ENCODE peak calls at places on chromosomes 1 and 21, in nine cellular contexts. B is psoas muscle, Q is uterus, U is epithelial cell of esophagus, K is small intestine, L is hepatocyte, I is GM12865, F is upper lobe of right lung, W is IMR-90. J is an unnamed sample.

GRCh38 chr21:40658237-40658636 is 188.7 kb downstream of the DSCAM start:
- DNase-seq in B (no peak), Q (no peak), U (no peak), K (no peak), L (peak), I (no peak), F (no peak), W (no peak), J (no peak)

GRCh38 chr1:216929870-216930582 is 206.8 kb upstream of the ESRRG start:
- DNase-seq in B (no peak), Q (no peak), U (peak), K (no peak), L (no peak), I (no peak), F (no peak), W (peak), J (no peak)

GRCh38 chr1:79293611-79294010 is 287.1 kb upstream of the ADGRL4 start:
- DNase-seq in B (no peak), Q (no peak), U (peak), K (no peak), L (no peak), I (no peak), F (no peak), W (peak), J (no peak)

GRCh38 chr21:42221581-42222345 is 2.8 kb downstream of the ABCG1 start:
- DNase-seq in B (no peak), Q (no peak), U (peak), K (no peak), L (no peak), I (no peak), F (peak), W (peak), J (no peak)

GRCh38 chr1:48251858-48252257 is 29.3 kb downstream of the SLC5A9 start:
- DNase-seq in B (no peak), Q (no peak), U (no peak), K (no peak), L (no peak), I (no peak), F (no peak), W (no peak), J (no peak)

GRCh38 chr1:112537451-112537850 is 28.7 kb downstream of the WNT2B start:
- DNase-seq in B (no peak), Q (no peak), U (no peak), K (no peak), L (no peak), I (no peak), F (no peak), W (no peak), J (no peak)

GRCh38 chr1:75616436-75617433 is 5.8 kb upstream of the SLC44A5 start:
- DNase-seq in B (no peak), Q (no peak), U (peak), K (no peak), L (peak), I (no peak), F (peak), W (peak), J (peak)

GRCh38 chr1:40291293-40291692 is 25.8 kb downstream of the COL9A2 start:
- DNase-seq in B (no peak), Q (no peak), U (no peak), K (no peak), L (no peak), I (no peak), F (no peak), W (no peak), J (no peak)

GRCh38 chr1:8817413-8818324 is at the start of gene RERE:
- DNase-seq in B (peak), Q (peak), U (peak), K (peak), L (peak), I (peak), F (peak), W (peak), J (peak)

GRCh38 chr1:173134029-173134428 is 73.1 kb downstream of the TNFSF4 start:
- DNase-seq in B (no peak), Q (no peak), U (peak), K (no peak), L (peak), I (no peak), F (no peak), W (peak), J (no peak)

GRCh38 chr1:183239793-183240625 is 53.9 kb downstream of the LAMC2 start:
- DNase-seq in B (peak), Q (no peak), U (no peak), K (no peak), L (no peak), I (no peak), F (no peak), W (no peak), J (no peak)

DNA sequence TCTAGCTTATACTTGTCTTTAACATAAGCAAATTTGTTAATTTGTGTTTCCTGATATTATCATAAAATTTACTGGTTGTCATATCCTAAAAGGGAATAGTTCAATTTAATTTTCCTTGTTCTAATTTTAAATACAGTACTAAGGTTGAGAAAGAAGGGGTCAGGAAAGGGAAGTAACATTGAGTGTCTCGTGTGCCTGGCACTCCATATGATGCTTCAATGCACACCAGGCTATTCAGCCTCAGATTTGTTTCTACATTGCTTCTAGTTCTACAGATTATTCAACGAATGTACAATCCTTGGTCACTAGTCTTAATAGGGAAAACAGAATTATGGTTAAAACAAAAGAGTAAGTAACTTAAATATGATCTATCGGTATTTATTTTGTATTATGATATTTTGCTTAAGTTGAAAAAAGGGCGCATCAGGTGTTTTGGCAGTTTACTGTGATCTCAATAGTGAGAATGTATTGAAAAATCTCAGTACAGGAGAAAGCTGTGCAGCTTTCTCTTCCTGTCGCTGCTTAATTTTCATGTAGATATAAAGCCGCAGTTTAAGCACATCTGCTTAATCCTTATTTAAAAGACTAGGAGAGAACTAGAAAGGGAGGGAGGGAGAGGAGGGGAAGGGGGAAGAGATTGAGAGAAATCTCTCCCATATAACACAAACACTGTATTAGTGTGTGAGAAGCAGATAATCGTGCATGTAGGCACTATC is 13.0 kb downstream of the PTPRC start:
- DNase-seq in B (no peak), Q (no peak), U (no peak), K (no peak), L (no peak), I (peak), F (no peak), W (no peak), J (no peak)
- H3K4me3 ChIP-seq in B (no peak), Q (no peak), U (no peak), K (no peak), L (no peak), I (peak), F (no peak), W (no peak), J (no peak)

GRCh38 chr21:46516068-46516467 is 57.4 kb downstream of the DIP2A start:
- DNase-seq in B (no peak), Q (no peak), U (no peak), K (no peak), L (no peak), I (no peak), F (no peak), W (no peak), J (no peak)
- H3K4me3 ChIP-seq in B (no peak), Q (no peak), U (no peak), K (no peak), L (no peak), I (no peak), F (no peak), W (no peak), J (no peak)

GRCh38 chr1:62309906-62310305 is 9.3 kb downstream of the KANK4 start:
- DNase-seq in B (no peak), Q (no peak), U (peak), K (no peak), L (no peak), I (no peak), F (no peak), W (no peak), J (no peak)

GRCh38 chr1:62312698-62313097 is 6.5 kb downstream of the KANK4 start:
- DNase-seq in B (no peak), Q (no peak), U (no peak), K (no peak), L (no peak), I (no peak), F (no peak), W (no peak), J (peak)

GRCh38 chr1:62314951-62315350 is 4.3 kb downstream of the KANK4 start:
- DNase-seq in B (no peak), Q (no peak), U (no peak), K (no peak), L (no peak), I (no peak), F (no peak), W (no peak), J (peak)

GRCh38 chr1:62307516-62308492 is 11.4 kb downstream of the KANK4 start:
- DNase-seq in B (no peak), Q (no peak), U (peak), K (no peak), L (no peak), I (no peak), F (no peak), W (no peak), J (no peak)

GRCh38 chr1:62311473-62311943 is 7.7 kb downstream of the KANK4 start:
- DNase-seq in B (no peak), Q (no peak), U (no peak), K (no peak), L (no peak), I (no peak), F (no peak), W (no peak), J (peak)
- H3K4me3 ChIP-seq in B (no peak), Q (no peak), U (no peak), K (no peak), L (no peak), I (no peak), F (no peak), W (no peak), J (no peak)

GRCh38 chr1:23423415-23424170 is 955 bp downstream of the TCEA3 start:
- DNase-seq in B (peak), Q (peak), U (no peak), K (peak), L (peak), I (no peak), F (peak), W (no peak), J (peak)

GRCh38 chr1:23422313-23422877 is 2.2 kb downstream of the TCEA3 start:
- DNase-seq in B (peak), Q (peak), U (peak), K (peak), L (peak), I (peak), F (peak), W (peak), J (peak)

GRCh38 chr1:23421752-23422312 is 2.7 kb downstream of the TCEA3 start:
- DNase-seq in B (no peak), Q (no peak), U (peak), K (peak), L (peak), I (no peak), F (no peak), W (peak), J (peak)

GRCh38 chr1:23424171-23424959 is at the start of gene TCEA3:
- DNase-seq in B (peak), Q (peak), U (no peak), K (peak), L (peak), I (no peak), F (peak), W (no peak), J (no peak)

DNA sequence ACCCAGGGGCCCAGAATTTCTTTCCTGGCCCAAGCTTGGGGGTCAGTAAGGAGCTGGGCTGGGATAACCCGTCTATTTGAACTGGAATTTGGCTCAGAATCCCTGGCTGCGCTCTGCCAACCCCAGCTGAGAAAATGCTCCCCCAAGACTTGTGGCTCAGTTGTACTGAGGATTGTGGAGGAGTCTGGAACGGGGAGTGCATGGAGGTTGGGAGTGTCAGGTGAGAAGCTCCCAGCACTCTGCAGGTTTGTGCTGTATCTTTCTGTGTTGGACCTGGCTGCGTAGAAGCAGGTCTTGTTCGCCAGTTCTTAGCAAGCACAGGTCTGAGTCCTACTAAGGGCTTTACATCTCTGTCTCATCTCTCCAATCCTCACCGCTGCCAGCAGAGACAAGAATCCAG is 1.6 kb downstream of the TCEA3 start:
- DNase-seq in B (no peak), Q (no peak), U (no peak), K (peak), L (no peak), I (no peak), F (no peak), W (no peak), J (no peak)
- H3K4me3 ChIP-seq in B (peak), Q (no peak), U (no peak), K (no peak), L (no peak), I (no peak), F (peak), W (no peak), J (peak)

DNA sequence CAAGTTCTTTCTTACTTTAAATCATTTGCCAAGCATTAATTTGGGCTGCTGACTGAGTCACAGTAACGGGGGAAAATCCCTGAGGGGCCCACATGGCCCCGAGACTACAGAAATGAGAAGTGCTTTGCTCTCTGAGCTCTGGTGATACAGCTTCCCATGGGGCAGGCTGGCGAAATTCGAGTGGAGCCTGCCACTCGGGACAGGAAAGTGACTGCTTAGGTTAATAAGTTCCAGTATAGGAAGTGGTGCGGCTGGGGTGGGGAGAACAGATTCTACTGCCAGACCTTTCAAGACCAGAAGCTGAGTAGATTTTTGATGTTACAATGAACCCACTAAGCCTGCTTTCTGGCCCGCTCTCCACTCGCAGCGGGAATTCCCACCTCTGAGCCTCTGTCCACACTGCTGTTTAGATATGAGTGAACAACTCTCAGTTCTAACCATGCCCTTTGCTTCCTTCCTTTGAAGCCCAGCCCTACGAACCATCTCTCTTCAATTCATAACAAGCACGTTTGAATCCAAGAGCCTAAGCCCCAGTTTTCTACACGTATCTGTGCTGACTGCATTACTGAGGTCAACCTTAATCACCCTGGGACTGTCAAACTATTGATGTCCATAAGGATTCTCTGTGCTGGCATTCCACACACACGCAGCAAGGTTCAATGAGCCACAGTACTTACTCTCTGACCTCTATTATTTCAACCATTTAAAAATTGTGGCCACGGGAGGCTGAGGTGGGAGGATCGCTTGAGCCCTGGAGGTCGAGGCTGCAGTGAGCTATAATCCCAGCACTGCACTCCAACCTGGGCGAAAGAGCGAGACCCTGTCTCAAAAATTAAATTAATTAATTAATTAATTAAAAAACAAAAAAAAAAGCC is 9.6 kb downstream of the ZBTB17 start:
- DNase-seq in B (peak), Q (no peak), U (peak), K (peak), L (no peak), I (peak), F (peak), W (peak), J (no peak)
- H3K4me3 ChIP-seq in B (no peak), Q (no peak), U (no peak), K (no peak), L (no peak), I (peak), F (no peak), W (no peak), J (no peak)

GRCh38 chr1:32250893-32251716 is at the start of gene LCK:
- DNase-seq in B (no peak), Q (no peak), U (no peak), K (no peak), L (no peak), I (peak), F (no peak), W (no peak), J (peak)
- H3K4me3 ChIP-seq in B (no peak), Q (no peak), U (no peak), K (peak), L (no peak), I (peak), F (peak), W (no peak), J (no peak)

DNA sequence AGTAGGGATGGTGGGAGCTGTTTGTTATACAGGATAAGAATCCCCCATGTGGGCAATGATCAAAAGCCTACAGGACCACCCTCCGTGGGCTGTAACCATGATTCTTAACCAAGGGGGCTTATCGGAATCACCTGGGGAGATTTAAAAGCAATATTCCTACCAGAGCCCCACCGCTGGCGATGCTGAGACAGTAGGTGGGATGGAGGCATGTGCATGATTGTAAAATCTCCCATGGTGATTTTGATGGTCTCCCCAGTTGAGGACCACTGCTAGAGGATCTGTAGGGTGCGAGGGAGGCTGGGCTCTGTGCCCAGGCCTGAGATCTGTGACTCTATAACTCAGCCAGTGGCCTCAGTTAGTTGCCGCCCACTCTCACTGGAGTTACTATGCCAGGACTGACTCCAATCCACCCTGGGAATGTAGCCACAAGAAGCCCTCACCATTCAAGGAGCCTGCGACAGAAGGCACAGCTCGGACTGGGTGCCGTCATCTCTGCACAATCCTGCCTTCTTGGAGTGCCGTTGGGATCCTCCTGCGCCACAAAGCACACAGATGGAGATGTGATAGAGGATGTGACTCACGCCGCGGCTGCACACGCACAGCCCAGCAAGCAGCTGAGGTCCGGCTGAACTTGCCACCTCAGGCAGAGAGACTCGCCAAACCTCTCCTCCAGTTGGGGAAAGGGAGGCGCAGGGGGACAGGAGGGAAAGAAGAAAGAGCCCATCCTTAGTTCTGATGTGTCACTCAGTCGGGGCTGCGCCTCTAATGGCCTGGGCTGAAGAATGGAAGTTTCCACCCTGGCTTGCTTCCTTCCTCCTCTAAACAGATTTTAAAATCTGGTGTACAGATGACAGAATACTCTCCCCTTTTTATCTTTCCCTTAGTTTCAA is 26.5 kb downstream of the AKNAD1 start:
- DNase-seq in B (peak), Q (peak), U (peak), K (peak), L (peak), I (no peak), F (no peak), W (peak), J (peak)
- H3K4me3 ChIP-seq in B (peak), Q (no peak), U (peak), K (no peak), L (no peak), I (no peak), F (peak), W (peak), J (peak)